ENCODE peak calls at places on chromosomes 13 and 19, in seven cellular contexts. One of them, this sample, is unnamed.

GRCh38 chr19:29397748-29398147 is 128.0 kb upstream of the VSTM2B start:
- DNase-seq in left ventricle myocardium superior: no peak
- DNase-seq in amniotic epithelial cell: no peak
- DNase-seq in type B pancreatic cell: no peak
- DNase-seq in NCI-H1092: no peak
- DNase-seq in activated CD8-positive, alpha-beta memory T cell treated with anti-CD3 and anti-CD28 coated beads for 4 hours: no peak
- DNase-seq in trophoblast cell: no peak
- DNase-seq in this sample: no peak

GRCh38 chr19:13843104-13843921 is 33.6 kb upstream of the NANOS3 start:
- DNase-seq in left ventricle myocardium superior: peak
- DNase-seq in amniotic epithelial cell: no peak
- DNase-seq in type B pancreatic cell: no peak
- DNase-seq in NCI-H1092: no peak
- DNase-seq in activated CD8-positive, alpha-beta memory T cell treated with anti-CD3 and anti-CD28 coated beads for 4 hours: no peak
- DNase-seq in trophoblast cell: peak
- DNase-seq in this sample: no peak

GRCh38 chr19:13961826-13962737 is 9.8 kb downstream of the DCAF15 start:
- DNase-seq in left ventricle myocardium superior: no peak
- DNase-seq in amniotic epithelial cell: no peak
- DNase-seq in type B pancreatic cell: no peak
- DNase-seq in NCI-H1092: no peak
- DNase-seq in activated CD8-positive, alpha-beta memory T cell treated with anti-CD3 and anti-CD28 coated beads for 4 hours: no peak
- DNase-seq in trophoblast cell: no peak
- DNase-seq in this sample: no peak

GRCh38 chr13:26708007-26708297 is 52.6 kb downstream of the GPR12 start:
- DNase-seq in left ventricle myocardium superior: no peak
- DNase-seq in amniotic epithelial cell: no peak
- DNase-seq in type B pancreatic cell: no peak
- DNase-seq in NCI-H1092: no peak
- DNase-seq in activated CD8-positive, alpha-beta memory T cell treated with anti-CD3 and anti-CD28 coated beads for 4 hours: no peak
- DNase-seq in trophoblast cell: no peak
- DNase-seq in this sample: no peak

GRCh38 chr13:94620286-94620896 is 18.7 kb downstream of the GPR180 start:
- DNase-seq in left ventricle myocardium superior: no peak
- DNase-seq in amniotic epithelial cell: peak
- DNase-seq in type B pancreatic cell: no peak
- DNase-seq in NCI-H1092: peak
- DNase-seq in activated CD8-positive, alpha-beta memory T cell treated with anti-CD3 and anti-CD28 coated beads for 4 hours: no peak
- DNase-seq in trophoblast cell: peak
- DNase-seq in this sample: no peak

GRCh38 chr19:33362508-33363228 is 10.8 kb upstream of the CEBPG start:
- DNase-seq in left ventricle myocardium superior: no peak
- DNase-seq in amniotic epithelial cell: no peak
- DNase-seq in type B pancreatic cell: no peak
- DNase-seq in NCI-H1092: no peak
- DNase-seq in activated CD8-positive, alpha-beta memory T cell treated with anti-CD3 and anti-CD28 coated beads for 4 hours: no peak
- DNase-seq in trophoblast cell: no peak
- DNase-seq in this sample: no peak

GRCh38 chr19:31555634-31556215 is 206.5 kb upstream of the TSHZ3 start:
- DNase-seq in left ventricle myocardium superior: no peak
- DNase-seq in amniotic epithelial cell: no peak
- DNase-seq in type B pancreatic cell: no peak
- DNase-seq in NCI-H1092: no peak
- DNase-seq in activated CD8-positive, alpha-beta memory T cell treated with anti-CD3 and anti-CD28 coated beads for 4 hours: no peak
- DNase-seq in trophoblast cell: peak
- DNase-seq in this sample: no peak

GRCh38 chr13:92136449-92137180 is 738.2 kb downstream of the GPC5 start:
- DNase-seq in left ventricle myocardium superior: no peak
- DNase-seq in amniotic epithelial cell: peak
- DNase-seq in type B pancreatic cell: no peak
- DNase-seq in NCI-H1092: no peak
- DNase-seq in activated CD8-positive, alpha-beta memory T cell treated with anti-CD3 and anti-CD28 coated beads for 4 hours: no peak
- DNase-seq in trophoblast cell: no peak
- DNase-seq in this sample: no peak

GRCh38 chr19:1654178-1654792 is 1.9 kb upstream of the TCF3 start:
- DNase-seq in left ventricle myocardium superior: peak
- DNase-seq in amniotic epithelial cell: no peak
- DNase-seq in type B pancreatic cell: no peak
- DNase-seq in NCI-H1092: no peak
- DNase-seq in activated CD8-positive, alpha-beta memory T cell treated with anti-CD3 and anti-CD28 coated beads for 4 hours: no peak
- DNase-seq in trophoblast cell: no peak
- DNase-seq in this sample: no peak

GRCh38 chr13:98473135-98473791 is 103.6 kb downstream of the STK24 start:
- DNase-seq in left ventricle myocardium superior: peak
- DNase-seq in amniotic epithelial cell: no peak
- DNase-seq in type B pancreatic cell: no peak
- DNase-seq in NCI-H1092: no peak
- DNase-seq in activated CD8-positive, alpha-beta memory T cell treated with anti-CD3 and anti-CD28 coated beads for 4 hours: no peak
- DNase-seq in trophoblast cell: no peak
- DNase-seq in this sample: no peak

This sample was measured in activated CD4-positive, CD25-positive, alpha-beta regulatory T cell treated with anti-CD3 and anti-CD28 coated beads, Interleukin-2, amount 50 U/mL, for 72 hours.